ENCODE peak calls at places on chromosomes 12 and 14, in four cellular contexts. I, F, X and N are unnamed samples.

GRCh38 chr12:77324763-77325468 is 259.5 kb upstream of the E2F7 start:
- DNase-seq in X (no peak), I (no peak), F (peak), N (peak)

GRCh38 chr12:51517800-51518199 is 73.2 kb upstream of the SCN8A start:
- DNase-seq in F (no peak), I (no peak), X (no peak), N (no peak)

GRCh38 chr12:101769865-101770264 is 30.6 kb upstream of the SYCP3 start:
- DNase-seq in F (no peak), X (no peak), I (no peak), N (no peak)

GRCh38 chr14:32370720-32371119 is 41.6 kb downstream of the AKAP6 start:
- DNase-seq in I (no peak), F (no peak), X (no peak), N (no peak)

GRCh38 chr14:24037658-24038037 is 14.2 kb upstream of the CARMIL3 start:
- DNase-seq in I (no peak), F (no peak), X (no peak), N (no peak)

GRCh38 chr14:37018571-37019240 is 153.7 kb downstream of the SLC25A21 start:
- DNase-seq in F (no peak), X (no peak), I (no peak), N (no peak)

GRCh38 chr12:97368462-97369150 is 94.0 kb upstream of the RMST start:
- DNase-seq in I (no peak), X (no peak), F (no peak), N (no peak)

GRCh38 chr12:92290016-92290685 is 144.5 kb upstream of the BTG1 start:
- DNase-seq in X (no peak), I (no peak), F (no peak), N (no peak)

GRCh38 chr12:24378548-24379011 is 429.1 kb upstream of the SOX5 start:
- DNase-seq in X (no peak), F (no peak), I (no peak), N (no peak)

GRCh38 chr12:32390572-32391219 is 8.7 kb upstream of the FGD4 start:
- DNase-seq in I (no peak), X (no peak), F (peak), N (no peak)

GRCh38 chr14:71103662-71104484 is 196.6 kb downstream of the PCNX1 start:
- DNase-seq in X (no peak), F (peak), I (no peak), N (no peak)

GRCh38 chr12:57983150-57983857 is 41.9 kb downstream of the ATP23 start:
- DNase-seq in F (peak), X (no peak), I (no peak), N (no peak)

GRCh38 chr12:130514149-130514551 is 176.5 kb downstream of the PIWIL1 start:
- DNase-seq in X (no peak), F (no peak), I (no peak), N (no peak)

GRCh38 chr14:24428628-24429394 is 657 bp downstream of the CBLN3 start:
- DNase-seq in X (no peak), F (no peak), I (no peak), N (no peak)

GRCh38 chr12:91617830-91618229 is 435.2 kb upstream of the DCN start:
- DNase-seq in F (no peak), X (no peak), I (no peak), N (no peak)

GRCh38 chr12:30908389-30909087 is 18.0 kb upstream of the TSPAN11 start:
- DNase-seq in X (no peak), F (no peak), I (no peak), N (no peak)

GRCh38 chr12:105912911-105913514 is 225.7 kb downstream of the NUAK1 start:
- DNase-seq in X (no peak), I (no peak), F (no peak), N (no peak)

GRCh38 chr12:96487214-96487613 is 2.2 kb upstream of the CFAP54 start:
- DNase-seq in I (no peak), X (no peak), F (no peak), N (no peak)

GRCh38 chr12:9115731-9116689 is at the start of gene A2M:
- DNase-seq in X (no peak), F (no peak), I (no peak), N (no peak)

GRCh38 chr14:68231832-68232642 is 412.5 kb downstream of the RAD51B start:
- DNase-seq in F (no peak), X (no peak), I (no peak), N (no peak)

GRCh38 chr14:104967414-104968152 is 10.6 kb downstream of the AHNAK2 start:
- DNase-seq in I (no peak), F (no peak), X (no peak), N (no peak)

GRCh38 chr14:63928744-63929174 is 76.0 kb downstream of the SYNE2 start:
- DNase-seq in I (no peak), F (no peak), X (no peak), N (no peak)

GRCh38 chr12:73220951-73221350 is 948.8 kb downstream of the TRHDE start:
- DNase-seq in I (no peak), X (no peak), F (no peak), N (no peak)

GRCh38 chr12:79710707-79711483 is 20.1 kb upstream of the PAWR start:
- DNase-seq in I (no peak), F (no peak), X (no peak), N (no peak)

GRCh38 chr12:110780448-110780847 is 37.8 kb upstream of the PPP1CC start:
- DNase-seq in X (no peak), F (peak), I (peak), N (no peak)

GRCh38 chr12:2578772-2579171 is 216.0 kb upstream of the FKBP4 start:
- DNase-seq in X (no peak), F (no peak), I (no peak), N (no peak)

GRCh38 chr12:49930515-49931288 is 19.8 kb upstream of the AQP2 start:
- DNase-seq in X (no peak), F (no peak), I (no peak), N (no peak)

GRCh38 chr12:68042212-68042699 is 53.0 kb downstream of the IFNG-AS1 start:
- DNase-seq in X (no peak), I (no peak), F (peak), N (no peak)

GRCh38 chr14:36510078-36510799 is 9.8 kb downstream of the NKX2-1 start:
- DNase-seq in X (no peak), I (no peak), F (no peak), N (no peak)

GRCh38 chr12:40078201-40078730 is 27.6 kb downstream of the SLC2A13 start:
- DNase-seq in I (no peak), X (no peak), F (no peak), N (no peak)

GRCh38 chr12:52949413-52950331 is 754 bp downstream of the KRT18 start:
- DNase-seq in I (no peak), X (no peak), F (no peak), N (no peak)

GRCh38 chr12:54195736-54196347 is 7.1 kb upstream of the SMUG1 start:
- DNase-seq in X (no peak), I (no peak), F (no peak), N (no peak)

GRCh38 chr14:33959692-33960151 is 8.8 kb upstream of the EGLN3 start:
- DNase-seq in F (no peak), I (no peak), X (no peak), N (no peak)

GRCh38 chr14:71521238-71521637 is 411.0 kb upstream of the RGS6 start:
- DNase-seq in I (no peak), F (no peak), X (no peak), N (no peak)

GRCh38 chr14:90576981-90577660 is 180.3 kb downstream of the CALM1 start:
- DNase-seq in I (no peak), X (no peak), F (no peak), N (no peak)

GRCh38 chr14:105866841-105867321 is 340.5 kb downstream of the TMEM121 start:
- DNase-seq in X (peak), F (no peak), I (no peak), N (no peak)

GRCh38 chr12:29782821-29783772 is 645 bp downstream of the TMTC1 start:
- DNase-seq in F (no peak), I (no peak), X (no peak), N (peak)